ENCODE peak calls at places on chromosome 1, in eight cellular contexts. One of them, this sample, is unnamed.

GRCh38 chr1:54604572-54605370 is 18.6 kb downstream of the FAM151A start:
- DNase-seq in T-helper 17 cell: no peak
- DNase-seq in NCI-H226: no peak
- DNase-seq in lung: no peak
- DNase-seq in iris pigment epithelial cell: no peak
- DNase-seq in fibroblast of mammary gland: no peak
- DNase-seq in stimulated activated naive CD8-positive, alpha-beta T cell treated with anti-CD3 and anti-CD28 coated beads, Interleukin-15, amount 100 ng/mL, for 72 hours: peak
- DNase-seq in WTC11: no peak
- DNase-seq in this sample: no peak

GRCh38 chr1:200029035-200029623 is 1.6 kb downstream of the NR5A2 start:
- DNase-seq in stimulated activated naive CD8-positive, alpha-beta T cell treated with anti-CD3 and anti-CD28 coated beads, Interleukin-15, amount 100 ng/mL, for 72 hours: no peak
- DNase-seq in fibroblast of mammary gland: no peak
- DNase-seq in WTC11: peak
- DNase-seq in T-helper 17 cell: no peak
- DNase-seq in NCI-H226: no peak
- DNase-seq in lung: no peak
- DNase-seq in iris pigment epithelial cell: peak
- DNase-seq in this sample: peak

GRCh38 chr1:24586970-24587820 is 31.3 kb downstream of the NCMAP start:
- DNase-seq in T-helper 17 cell: peak
- DNase-seq in lung: peak
- DNase-seq in WTC11: no peak
- DNase-seq in NCI-H226: peak
- DNase-seq in fibroblast of mammary gland: peak
- DNase-seq in stimulated activated naive CD8-positive, alpha-beta T cell treated with anti-CD3 and anti-CD28 coated beads, Interleukin-15, amount 100 ng/mL, for 72 hours: peak
- DNase-seq in iris pigment epithelial cell: peak
- DNase-seq in this sample: peak

GRCh38 chr1:161324020-161324419 is 9.8 kb downstream of the SDHC start:
- DNase-seq in WTC11: no peak
- DNase-seq in stimulated activated naive CD8-positive, alpha-beta T cell treated with anti-CD3 and anti-CD28 coated beads, Interleukin-15, amount 100 ng/mL, for 72 hours: no peak
- DNase-seq in NCI-H226: no peak
- DNase-seq in iris pigment epithelial cell: no peak
- DNase-seq in T-helper 17 cell: no peak
- DNase-seq in lung: no peak
- DNase-seq in fibroblast of mammary gland: no peak
- DNase-seq in this sample: no peak

GRCh38 chr1:151907363-151908139 is 1.8 kb downstream of the THEM4 start:
- DNase-seq in WTC11: no peak
- DNase-seq in NCI-H226: no peak
- DNase-seq in T-helper 17 cell: no peak
- DNase-seq in iris pigment epithelial cell: no peak
- DNase-seq in stimulated activated naive CD8-positive, alpha-beta T cell treated with anti-CD3 and anti-CD28 coated beads, Interleukin-15, amount 100 ng/mL, for 72 hours: no peak
- DNase-seq in lung: no peak
- DNase-seq in fibroblast of mammary gland: peak
- DNase-seq in this sample: no peak

GRCh38 chr1:223803211-223803610 is 42.5 kb downstream of the TP53BP2 start:
- DNase-seq in iris pigment epithelial cell: no peak
- DNase-seq in stimulated activated naive CD8-positive, alpha-beta T cell treated with anti-CD3 and anti-CD28 coated beads, Interleukin-15, amount 100 ng/mL, for 72 hours: no peak
- DNase-seq in NCI-H226: no peak
- DNase-seq in T-helper 17 cell: no peak
- DNase-seq in lung: no peak
- DNase-seq in WTC11: no peak
- DNase-seq in fibroblast of mammary gland: no peak
- DNase-seq in this sample: no peak

GRCh38 chr1:64246294-64246917 is 43.0 kb downstream of the UBE2U start:
- DNase-seq in fibroblast of mammary gland: peak
- DNase-seq in NCI-H226: no peak
- DNase-seq in iris pigment epithelial cell: peak
- DNase-seq in WTC11: no peak
- DNase-seq in T-helper 17 cell: no peak
- DNase-seq in stimulated activated naive CD8-positive, alpha-beta T cell treated with anti-CD3 and anti-CD28 coated beads, Interleukin-15, amount 100 ng/mL, for 72 hours: no peak
- DNase-seq in lung: no peak
- DNase-seq in this sample: peak

GRCh38 chr1:16386454-16387113 is 19.5 kb downstream of the SZRD1 start:
- DNase-seq in stimulated activated naive CD8-positive, alpha-beta T cell treated with anti-CD3 and anti-CD28 coated beads, Interleukin-15, amount 100 ng/mL, for 72 hours: no peak
- DNase-seq in fibroblast of mammary gland: peak
- DNase-seq in lung: no peak
- DNase-seq in iris pigment epithelial cell: peak
- DNase-seq in WTC11: no peak
- DNase-seq in NCI-H226: peak
- DNase-seq in T-helper 17 cell: no peak
- DNase-seq in this sample: no peak

GRCh38 chr1:76687324-76688018 is 179.8 kb upstream of the ST6GALNAC5 start:
- DNase-seq in T-helper 17 cell: no peak
- DNase-seq in iris pigment epithelial cell: no peak
- DNase-seq in lung: no peak
- DNase-seq in NCI-H226: no peak
- DNase-seq in WTC11: no peak
- DNase-seq in fibroblast of mammary gland: no peak
- DNase-seq in stimulated activated naive CD8-positive, alpha-beta T cell treated with anti-CD3 and anti-CD28 coated beads, Interleukin-15, amount 100 ng/mL, for 72 hours: no peak
- DNase-seq in this sample: peak

GRCh38 chr1:233295775-233296322 is 324 bp upstream of the PCNX2 start:
- DNase-seq in lung: no peak
- DNase-seq in iris pigment epithelial cell: no peak
- DNase-seq in stimulated activated naive CD8-positive, alpha-beta T cell treated with anti-CD3 and anti-CD28 coated beads, Interleukin-15, amount 100 ng/mL, for 72 hours: no peak
- DNase-seq in fibroblast of mammary gland: peak
- DNase-seq in NCI-H226: no peak
- DNase-seq in T-helper 17 cell: no peak
- DNase-seq in WTC11: no peak
- DNase-seq in this sample: no peak

GRCh38 chr1:160866861-160867260 is 4.2 kb upstream of the CD244 start:
- DNase-seq in NCI-H226: no peak
- DNase-seq in T-helper 17 cell: no peak
- DNase-seq in iris pigment epithelial cell: no peak
- DNase-seq in stimulated activated naive CD8-positive, alpha-beta T cell treated with anti-CD3 and anti-CD28 coated beads, Interleukin-15, amount 100 ng/mL, for 72 hours: no peak
- DNase-seq in WTC11: no peak
- DNase-seq in lung: no peak
- DNase-seq in fibroblast of mammary gland: no peak
- DNase-seq in this sample: no peak

GRCh38 chr1:179156026-179156425 is 73.5 kb downstream of the ABL2 start:
- DNase-seq in fibroblast of mammary gland: no peak
- DNase-seq in iris pigment epithelial cell: no peak
- DNase-seq in lung: no peak
- DNase-seq in T-helper 17 cell: no peak
- DNase-seq in stimulated activated naive CD8-positive, alpha-beta T cell treated with anti-CD3 and anti-CD28 coated beads, Interleukin-15, amount 100 ng/mL, for 72 hours: no peak
- DNase-seq in WTC11: no peak
- DNase-seq in NCI-H226: no peak
- DNase-seq in this sample: peak

GRCh38 chr1:202162049-202162417 is 1.6 kb upstream of the PTPN7 start:
- DNase-seq in NCI-H226: no peak
- DNase-seq in T-helper 17 cell: no peak
- DNase-seq in lung: no peak
- DNase-seq in iris pigment epithelial cell: no peak
- DNase-seq in WTC11: no peak
- DNase-seq in stimulated activated naive CD8-positive, alpha-beta T cell treated with anti-CD3 and anti-CD28 coated beads, Interleukin-15, amount 100 ng/mL, for 72 hours: peak
- DNase-seq in fibroblast of mammary gland: no peak
- DNase-seq in this sample: no peak

GRCh38 chr1:239025223-239025622 is 361.1 kb upstream of the CHRM3 start:
- DNase-seq in lung: no peak
- DNase-seq in T-helper 17 cell: no peak
- DNase-seq in NCI-H226: no peak
- DNase-seq in fibroblast of mammary gland: no peak
- DNase-seq in WTC11: no peak
- DNase-seq in iris pigment epithelial cell: no peak
- DNase-seq in stimulated activated naive CD8-positive, alpha-beta T cell treated with anti-CD3 and anti-CD28 coated beads, Interleukin-15, amount 100 ng/mL, for 72 hours: no peak
- DNase-seq in this sample: no peak

GRCh38 chr1:51509773-51510172 is 9.3 kb downstream of the EPS15 start:
- DNase-seq in NCI-H226: no peak
- DNase-seq in fibroblast of mammary gland: no peak
- DNase-seq in lung: no peak
- DNase-seq in iris pigment epithelial cell: no peak
- DNase-seq in WTC11: no peak
- DNase-seq in T-helper 17 cell: no peak
- DNase-seq in stimulated activated naive CD8-positive, alpha-beta T cell treated with anti-CD3 and anti-CD28 coated beads, Interleukin-15, amount 100 ng/mL, for 72 hours: no peak
- DNase-seq in this sample: no peak

GRCh38 chr1:199002670-199003069 is 363.8 kb downstream of the PTPRC start:
- DNase-seq in WTC11: no peak
- DNase-seq in iris pigment epithelial cell: no peak
- DNase-seq in stimulated activated naive CD8-positive, alpha-beta T cell treated with anti-CD3 and anti-CD28 coated beads, Interleukin-15, amount 100 ng/mL, for 72 hours: no peak
- DNase-seq in fibroblast of mammary gland: peak
- DNase-seq in T-helper 17 cell: no peak
- DNase-seq in lung: no peak
- DNase-seq in NCI-H226: no peak
- DNase-seq in this sample: no peak

GRCh38 chr1:116558140-116558549 is 12.7 kb downstream of the CD58 start:
- DNase-seq in stimulated activated naive CD8-positive, alpha-beta T cell treated with anti-CD3 and anti-CD28 coated beads, Interleukin-15, amount 100 ng/mL, for 72 hours: no peak
- DNase-seq in WTC11: no peak
- DNase-seq in lung: no peak
- DNase-seq in T-helper 17 cell: no peak
- DNase-seq in NCI-H226: no peak
- DNase-seq in fibroblast of mammary gland: no peak
- DNase-seq in iris pigment epithelial cell: no peak
- DNase-seq in this sample: no peak

GRCh38 chr1:204445860-204446412 is 34.3 kb upstream of the PPP1R15B start:
- DNase-seq in fibroblast of mammary gland: no peak
- DNase-seq in T-helper 17 cell: peak
- DNase-seq in WTC11: peak
- DNase-seq in lung: no peak
- DNase-seq in NCI-H226: peak
- DNase-seq in iris pigment epithelial cell: peak
- DNase-seq in stimulated activated naive CD8-positive, alpha-beta T cell treated with anti-CD3 and anti-CD28 coated beads, Interleukin-15, amount 100 ng/mL, for 72 hours: peak
- DNase-seq in this sample: peak

GRCh38 chr1:103467100-103467499 is 58.4 kb upstream of the RNPC3 start:
- DNase-seq in iris pigment epithelial cell: no peak
- DNase-seq in WTC11: no peak
- DNase-seq in T-helper 17 cell: no peak
- DNase-seq in fibroblast of mammary gland: no peak
- DNase-seq in stimulated activated naive CD8-positive, alpha-beta T cell treated with anti-CD3 and anti-CD28 coated beads, Interleukin-15, amount 100 ng/mL, for 72 hours: no peak
- DNase-seq in lung: no peak
- DNase-seq in NCI-H226: no peak
- DNase-seq in this sample: no peak

GRCh38 chr1:175978476-175978875 is 228.6 kb downstream of the COP1 start:
- DNase-seq in stimulated activated naive CD8-positive, alpha-beta T cell treated with anti-CD3 and anti-CD28 coated beads, Interleukin-15, amount 100 ng/mL, for 72 hours: no peak
- DNase-seq in iris pigment epithelial cell: peak
- DNase-seq in fibroblast of mammary gland: peak
- DNase-seq in lung: no peak
- DNase-seq in T-helper 17 cell: no peak
- DNase-seq in WTC11: no peak
- DNase-seq in NCI-H226: no peak
- DNase-seq in this sample: no peak

GRCh38 chr1:208085655-208086054 is 158.5 kb downstream of the PLXNA2 start:
- DNase-seq in T-helper 17 cell: no peak
- DNase-seq in lung: no peak
- DNase-seq in WTC11: no peak
- DNase-seq in iris pigment epithelial cell: no peak
- DNase-seq in NCI-H226: no peak
- DNase-seq in stimulated activated naive CD8-positive, alpha-beta T cell treated with anti-CD3 and anti-CD28 coated beads, Interleukin-15, amount 100 ng/mL, for 72 hours: no peak
- DNase-seq in fibroblast of mammary gland: no peak
- DNase-seq in this sample: no peak

GRCh38 chr1:94602802-94603625 is 61.5 kb upstream of the F3 start:
- DNase-seq in lung: no peak
- DNase-seq in iris pigment epithelial cell: peak
- DNase-seq in stimulated activated naive CD8-positive, alpha-beta T cell treated with anti-CD3 and anti-CD28 coated beads, Interleukin-15, amount 100 ng/mL, for 72 hours: no peak
- DNase-seq in T-helper 17 cell: no peak
- DNase-seq in fibroblast of mammary gland: no peak
- DNase-seq in NCI-H226: peak
- DNase-seq in WTC11: no peak
- DNase-seq in this sample: no peak

GRCh38 chr1:234987415-234988159 is 141.1 kb downstream of the TOMM20 start:
- DNase-seq in lung: peak
- DNase-seq in T-helper 17 cell: no peak
- DNase-seq in NCI-H226: no peak
- DNase-seq in WTC11: peak
- DNase-seq in stimulated activated naive CD8-positive, alpha-beta T cell treated with anti-CD3 and anti-CD28 coated beads, Interleukin-15, amount 100 ng/mL, for 72 hours: peak
- DNase-seq in fibroblast of mammary gland: peak
- DNase-seq in iris pigment epithelial cell: peak
- DNase-seq in this sample: peak

GRCh38 chr1:9494936-9495758 is 44.1 kb upstream of the SLC25A33 start:
- DNase-seq in fibroblast of mammary gland: peak
- DNase-seq in stimulated activated naive CD8-positive, alpha-beta T cell treated with anti-CD3 and anti-CD28 coated beads, Interleukin-15, amount 100 ng/mL, for 72 hours: peak
- DNase-seq in WTC11: peak
- DNase-seq in lung: peak
- DNase-seq in NCI-H226: no peak
- DNase-seq in T-helper 17 cell: peak
- DNase-seq in iris pigment epithelial cell: peak
- DNase-seq in this sample: peak